ENCODE peak calls at places on chromosomes 2 and 18, in ten cellular contexts. F is IMR-90, H is nephron progenitor cell, Q is epithelial cell of esophagus, E is colonic mucosa, M is psoas muscle, U is right lobe of liver, J is PC-9, P is left ventricle myocardium inferior, I is fibroblast of pulmonary artery. X is an unnamed sample.

GRCh38 chr2:11004206-11004605 is 92.5 kb downstream of the KCNF1 start:
- DNase-seq in F (peak; percentile 77), H (no peak), Q (peak; percentile 90), E (no peak), M (no peak), U (no peak), J (no peak), P (no peak), I (peak; percentile 76), X (no peak)

GRCh38 chr2:38213619-38214018 is 137.7 kb upstream of the CYP1B1 start:
- DNase-seq in F (no peak), H (no peak), Q (no peak), E (no peak), M (no peak), U (no peak), J (no peak), P (no peak), I (peak; percentile 31), X (no peak)

GRCh38 chr2:175627405-175627804 is 374.7 kb downstream of the LNPK start:
- DNase-seq in F (no peak), H (no peak), Q (no peak), E (no peak), M (no peak), U (no peak), J (no peak), P (no peak), I (no peak), X (no peak)

GRCh38 chr2:96852667-96853066 is 5.1 kb downstream of the ANKRD39 start:
- DNase-seq in F (no peak), H (no peak), Q (no peak), E (no peak), M (peak; percentile 10), U (no peak), J (no peak), P (no peak), I (no peak), X (no peak)

GRCh38 chr18:77197073-77197472 is 52.6 kb upstream of the GALR1 start:
- DNase-seq in F (no peak), H (no peak), Q (peak; percentile 6), E (no peak), M (no peak), U (no peak), J (no peak), P (no peak), I (no peak), X (no peak)

GRCh38 chr2:20488136-20488705 is 41.3 kb downstream of the RHOB start:
- DNase-seq in F (no peak), H (no peak), Q (no peak), E (no peak), M (no peak), U (no peak), J (no peak), P (no peak), I (no peak), X (no peak)

GRCh38 chr2:232393556-232393955 is 13.1 kb upstream of the ALPG start:
- DNase-seq in F (no peak), H (no peak), Q (no peak), E (no peak), M (no peak), U (no peak), J (no peak), P (no peak), I (no peak), X (no peak)

GRCh38 chr2:241730679-241731293 is 3.6 kb upstream of the D2HGDH start:
- DNase-seq in F (no peak), H (no peak), Q (no peak), E (no peak), M (no peak), U (no peak), J (no peak), P (no peak), I (no peak), X (no peak)

GRCh38 chr2:207501797-207502196 is 28.0 kb upstream of the CREB1 start:
- DNase-seq in F (no peak), H (no peak), Q (no peak), E (no peak), M (no peak), U (no peak), J (no peak), P (no peak), I (no peak), X (no peak)

GRCh38 chr2:237057107-237057506 is 28.6 kb upstream of the COPS8 start:
- DNase-seq in F (no peak), H (no peak), Q (no peak), E (no peak), M (no peak), U (no peak), J (no peak), P (no peak), I (no peak), X (no peak)

GRCh38 chr2:60880988-60881932 is at the start of gene REL:
- DNase-seq in F (peak; percentile 92), H (peak; percentile 94), Q (peak; percentile 92), E (peak; percentile 92), M (peak; percentile 95), U (peak; percentile 97), J (peak; percentile 92), P (peak; percentile 93), I (peak; percentile 93), X (peak; percentile 83)
- TF ChIP-seq CTCF in F (peak; percentile 26), H (no peak), Q (peak; percentile 20), E (no peak), M (peak; percentile 29), U (no peak), J (no peak), P (peak; percentile 35), I (no peak), X (peak; percentile 47)

GRCh38 chr2:65292095-65292378 is 64.4 kb downstream of the ACTR2 start:
- DNase-seq in F (no peak), H (no peak), Q (no peak), E (peak; percentile 58), M (no peak), U (no peak), J (no peak), P (no peak), I (no peak), X (no peak)
- TF ChIP-seq CTCF in F (no peak), H (no peak), Q (no peak), E (no peak), M (no peak), U (no peak), J (no peak), P (no peak), I (no peak), X (no peak)

GRCh38 chr2:203720922-203721672 is 14.7 kb downstream of the CD28 start:
- DNase-seq in F (no peak), H (no peak), Q (no peak), E (no peak), M (no peak), U (no peak), J (no peak), P (no peak), I (no peak), X (no peak)
- TF ChIP-seq CTCF in F (no peak), H (no peak), Q (no peak), E (no peak), M (no peak), U (no peak), J (no peak), P (no peak), I (no peak), X (no peak)

GRCh38 chr18:711693-712400 is 583 bp downstream of the ENOSF1 start:
- DNase-seq in F (peak; percentile 88), H (peak; percentile 33), Q (peak; percentile 86), E (peak; percentile 85), M (peak; percentile 76), U (peak; percentile 78), J (peak; percentile 45), P (peak; percentile 52), I (peak; percentile 96), X (peak; percentile 74)
- TF ChIP-seq CTCF in F (peak; percentile 9), H (no peak), Q (no peak), E (no peak), M (no peak), U (no peak), J (peak; percentile 30), P (no peak), I (no peak), X (no peak)

GRCh38 chr2:52810460-52810859 is 957.1 kb upstream of the CHAC2 start:
- DNase-seq in F (peak; percentile 49), H (no peak), Q (peak; percentile 40), E (no peak), M (no peak), U (no peak), J (peak; percentile 5), P (no peak), I (peak; percentile 53), X (peak; percentile 21)
- TF ChIP-seq CTCF in F (peak; percentile 52), H (no peak), Q (peak; percentile 45), E (no peak), M (peak; percentile 30), U (peak; percentile 39), J (peak; percentile 65), P (peak; percentile 61), I (peak; percentile 41), X (peak; percentile 64)